ENCODE peak calls at places on chromosomes 7 and 10, in six cellular contexts. One of them, this sample, is unnamed.

GRCh38 chr10:43383204-43383971 is 12.0 kb downstream of the FXYD4 start:
- ATAC-seq in left lung: peak; percentile 31
- ATAC-seq in stimulated activated effector memory CD8-positive, alpha-beta T cell treated with anti-CD3 and anti-CD28 coated beads, Interleukin-12 subunit alpha, Interleukin-12 subunit beta, amount 100 ng/mL, for 72 hours: no peak
- ATAC-seq in psoas muscle: no peak
- ATAC-seq in activated CD8-positive, alpha-beta memory T cell treated with anti-CD3 and anti-CD28 coated beads, Interleukin-2, amount 10 ng/mL, durations not matched to agents 7 days and 5 days: no peak
- ATAC-seq in gastroesophageal sphincter: no peak
- ATAC-seq in this sample: no peak

GRCh38 chr7:30674876-30675275 is 7.4 kb downstream of the CRHR2 start:
- ATAC-seq in left lung: no peak
- ATAC-seq in activated CD8-positive, alpha-beta memory T cell treated with anti-CD3 and anti-CD28 coated beads, Interleukin-2, amount 10 ng/mL, durations not matched to agents 7 days and 5 days: no peak
- ATAC-seq in psoas muscle: no peak
- ATAC-seq in gastroesophageal sphincter: no peak
- ATAC-seq in stimulated activated effector memory CD8-positive, alpha-beta T cell treated with anti-CD3 and anti-CD28 coated beads, Interleukin-12 subunit alpha, Interleukin-12 subunit beta, amount 100 ng/mL, for 72 hours: no peak
- ATAC-seq in this sample: no peak

GRCh38 chr10:4263281-4263921 is 478.4 kb upstream of the KLF6 start:
- ATAC-seq in activated CD8-positive, alpha-beta memory T cell treated with anti-CD3 and anti-CD28 coated beads, Interleukin-2, amount 10 ng/mL, durations not matched to agents 7 days and 5 days: no peak
- ATAC-seq in left lung: no peak
- ATAC-seq in psoas muscle: no peak
- ATAC-seq in gastroesophageal sphincter: no peak
- ATAC-seq in stimulated activated effector memory CD8-positive, alpha-beta T cell treated with anti-CD3 and anti-CD28 coated beads, Interleukin-12 subunit alpha, Interleukin-12 subunit beta, amount 100 ng/mL, for 72 hours: no peak
- ATAC-seq in this sample: no peak

GRCh38 chr7:521221-522070 is 1.8 kb upstream of the PDGFA start:
- ATAC-seq in psoas muscle: no peak
- ATAC-seq in stimulated activated effector memory CD8-positive, alpha-beta T cell treated with anti-CD3 and anti-CD28 coated beads, Interleukin-12 subunit alpha, Interleukin-12 subunit beta, amount 100 ng/mL, for 72 hours: no peak
- ATAC-seq in left lung: peak; percentile 13
- ATAC-seq in gastroesophageal sphincter: no peak
- ATAC-seq in activated CD8-positive, alpha-beta memory T cell treated with anti-CD3 and anti-CD28 coated beads, Interleukin-2, amount 10 ng/mL, durations not matched to agents 7 days and 5 days: no peak
- ATAC-seq in this sample: no peak

GRCh38 chr10:50512743-50513416 is 110.9 kb downstream of the SGMS1 start:
- ATAC-seq in left lung: no peak
- ATAC-seq in stimulated activated effector memory CD8-positive, alpha-beta T cell treated with anti-CD3 and anti-CD28 coated beads, Interleukin-12 subunit alpha, Interleukin-12 subunit beta, amount 100 ng/mL, for 72 hours: peak; percentile 31
- ATAC-seq in psoas muscle: no peak
- ATAC-seq in gastroesophageal sphincter: no peak
- ATAC-seq in activated CD8-positive, alpha-beta memory T cell treated with anti-CD3 and anti-CD28 coated beads, Interleukin-2, amount 10 ng/mL, durations not matched to agents 7 days and 5 days: peak; percentile 50
- ATAC-seq in this sample: peak; percentile 72

GRCh38 chr7:49497471-49497870 is 276.0 kb upstream of the VWC2 start:
- ATAC-seq in psoas muscle: no peak
- ATAC-seq in gastroesophageal sphincter: no peak
- ATAC-seq in activated CD8-positive, alpha-beta memory T cell treated with anti-CD3 and anti-CD28 coated beads, Interleukin-2, amount 10 ng/mL, durations not matched to agents 7 days and 5 days: no peak
- ATAC-seq in left lung: no peak
- ATAC-seq in stimulated activated effector memory CD8-positive, alpha-beta T cell treated with anti-CD3 and anti-CD28 coated beads, Interleukin-12 subunit alpha, Interleukin-12 subunit beta, amount 100 ng/mL, for 72 hours: no peak
- ATAC-seq in this sample: no peak

GRCh38 chr7:76057103-76057812 is 9.4 kb downstream of the MDH2 start:
- ATAC-seq in psoas muscle: no peak
- ATAC-seq in gastroesophageal sphincter: no peak
- ATAC-seq in left lung: no peak
- ATAC-seq in activated CD8-positive, alpha-beta memory T cell treated with anti-CD3 and anti-CD28 coated beads, Interleukin-2, amount 10 ng/mL, durations not matched to agents 7 days and 5 days: no peak
- ATAC-seq in stimulated activated effector memory CD8-positive, alpha-beta T cell treated with anti-CD3 and anti-CD28 coated beads, Interleukin-12 subunit alpha, Interleukin-12 subunit beta, amount 100 ng/mL, for 72 hours: no peak
- ATAC-seq in this sample: no peak

GRCh38 chr7:7913506-7913905 is 55.1 kb upstream of the GLCCI1 start:
- ATAC-seq in gastroesophageal sphincter: no peak
- ATAC-seq in psoas muscle: peak; percentile 88
- ATAC-seq in stimulated activated effector memory CD8-positive, alpha-beta T cell treated with anti-CD3 and anti-CD28 coated beads, Interleukin-12 subunit alpha, Interleukin-12 subunit beta, amount 100 ng/mL, for 72 hours: no peak
- ATAC-seq in activated CD8-positive, alpha-beta memory T cell treated with anti-CD3 and anti-CD28 coated beads, Interleukin-2, amount 10 ng/mL, durations not matched to agents 7 days and 5 days: no peak
- ATAC-seq in left lung: peak; percentile 38
- ATAC-seq in this sample: no peak

GRCh38 chr10:1347962-1348772 is 292.0 kb downstream of the WDR37 start:
- ATAC-seq in activated CD8-positive, alpha-beta memory T cell treated with anti-CD3 and anti-CD28 coated beads, Interleukin-2, amount 10 ng/mL, durations not matched to agents 7 days and 5 days: no peak
- ATAC-seq in gastroesophageal sphincter: no peak
- ATAC-seq in psoas muscle: no peak
- ATAC-seq in left lung: no peak
- ATAC-seq in stimulated activated effector memory CD8-positive, alpha-beta T cell treated with anti-CD3 and anti-CD28 coated beads, Interleukin-12 subunit alpha, Interleukin-12 subunit beta, amount 100 ng/mL, for 72 hours: peak; percentile 53
- ATAC-seq in this sample: peak; percentile 48

GRCh38 chr10:103637855-103638561 is 144.5 kb downstream of the NEURL1 start:
- ATAC-seq in psoas muscle: peak; percentile 79
- ATAC-seq in stimulated activated effector memory CD8-positive, alpha-beta T cell treated with anti-CD3 and anti-CD28 coated beads, Interleukin-12 subunit alpha, Interleukin-12 subunit beta, amount 100 ng/mL, for 72 hours: peak; percentile 23
- ATAC-seq in left lung: peak; percentile 57
- ATAC-seq in gastroesophageal sphincter: peak; percentile 90
- ATAC-seq in activated CD8-positive, alpha-beta memory T cell treated with anti-CD3 and anti-CD28 coated beads, Interleukin-2, amount 10 ng/mL, durations not matched to agents 7 days and 5 days: no peak
- ATAC-seq in this sample: no peak

GRCh38 chr7:1987084-1987535 is 245.6 kb downstream of the MAD1L1 start:
- ATAC-seq in gastroesophageal sphincter: no peak
- ATAC-seq in stimulated activated effector memory CD8-positive, alpha-beta T cell treated with anti-CD3 and anti-CD28 coated beads, Interleukin-12 subunit alpha, Interleukin-12 subunit beta, amount 100 ng/mL, for 72 hours: peak; percentile 34
- ATAC-seq in activated CD8-positive, alpha-beta memory T cell treated with anti-CD3 and anti-CD28 coated beads, Interleukin-2, amount 10 ng/mL, durations not matched to agents 7 days and 5 days: peak; percentile 29
- ATAC-seq in psoas muscle: no peak
- ATAC-seq in left lung: no peak
- ATAC-seq in this sample: no peak

GRCh38 chr7:128113839-128114238 is 82.6 kb upstream of the LRRC4 start:
- ATAC-seq in left lung: no peak
- ATAC-seq in psoas muscle: no peak
- ATAC-seq in stimulated activated effector memory CD8-positive, alpha-beta T cell treated with anti-CD3 and anti-CD28 coated beads, Interleukin-12 subunit alpha, Interleukin-12 subunit beta, amount 100 ng/mL, for 72 hours: no peak
- ATAC-seq in gastroesophageal sphincter: no peak
- ATAC-seq in activated CD8-positive, alpha-beta memory T cell treated with anti-CD3 and anti-CD28 coated beads, Interleukin-2, amount 10 ng/mL, durations not matched to agents 7 days and 5 days: no peak
- ATAC-seq in this sample: no peak

GRCh38 chr10:31288001-31288400 is 31.0 kb upstream of the ZEB1 start:
- ATAC-seq in gastroesophageal sphincter: no peak
- ATAC-seq in activated CD8-positive, alpha-beta memory T cell treated with anti-CD3 and anti-CD28 coated beads, Interleukin-2, amount 10 ng/mL, durations not matched to agents 7 days and 5 days: no peak
- ATAC-seq in stimulated activated effector memory CD8-positive, alpha-beta T cell treated with anti-CD3 and anti-CD28 coated beads, Interleukin-12 subunit alpha, Interleukin-12 subunit beta, amount 100 ng/mL, for 72 hours: no peak
- ATAC-seq in left lung: no peak
- ATAC-seq in psoas muscle: no peak
- ATAC-seq in this sample: no peak

GRCh38 chr7:129150199-129150996 is 5.9 kb downstream of the TSPAN33 start:
- ATAC-seq in left lung: peak; percentile 53
- ATAC-seq in gastroesophageal sphincter: peak; percentile 21
- ATAC-seq in psoas muscle: no peak
- ATAC-seq in stimulated activated effector memory CD8-positive, alpha-beta T cell treated with anti-CD3 and anti-CD28 coated beads, Interleukin-12 subunit alpha, Interleukin-12 subunit beta, amount 100 ng/mL, for 72 hours: no peak
- ATAC-seq in activated CD8-positive, alpha-beta memory T cell treated with anti-CD3 and anti-CD28 coated beads, Interleukin-2, amount 10 ng/mL, durations not matched to agents 7 days and 5 days: no peak
- ATAC-seq in this sample: no peak

GRCh38 chr7:47819054-47819920 is 129.0 kb downstream of the PKD1L1 start:
- ATAC-seq in activated CD8-positive, alpha-beta memory T cell treated with anti-CD3 and anti-CD28 coated beads, Interleukin-2, amount 10 ng/mL, durations not matched to agents 7 days and 5 days: no peak
- ATAC-seq in psoas muscle: peak; percentile 70
- ATAC-seq in stimulated activated effector memory CD8-positive, alpha-beta T cell treated with anti-CD3 and anti-CD28 coated beads, Interleukin-12 subunit alpha, Interleukin-12 subunit beta, amount 100 ng/mL, for 72 hours: no peak
- ATAC-seq in left lung: peak; percentile 95
- ATAC-seq in gastroesophageal sphincter: no peak
- ATAC-seq in this sample: peak; percentile 61

GRCh38 chr7:106767073-106767472 is 98.0 kb upstream of the PIK3CG start:
- ATAC-seq in activated CD8-positive, alpha-beta memory T cell treated with anti-CD3 and anti-CD28 coated beads, Interleukin-2, amount 10 ng/mL, durations not matched to agents 7 days and 5 days: no peak
- ATAC-seq in stimulated activated effector memory CD8-positive, alpha-beta T cell treated with anti-CD3 and anti-CD28 coated beads, Interleukin-12 subunit alpha, Interleukin-12 subunit beta, amount 100 ng/mL, for 72 hours: no peak
- ATAC-seq in gastroesophageal sphincter: no peak
- ATAC-seq in psoas muscle: no peak
- ATAC-seq in left lung: no peak
- ATAC-seq in this sample: no peak

GRCh38 chr7:149224352-149224751 is 15.1 kb upstream of the ZNF212 start:
- ATAC-seq in stimulated activated effector memory CD8-positive, alpha-beta T cell treated with anti-CD3 and anti-CD28 coated beads, Interleukin-12 subunit alpha, Interleukin-12 subunit beta, amount 100 ng/mL, for 72 hours: no peak
- ATAC-seq in activated CD8-positive, alpha-beta memory T cell treated with anti-CD3 and anti-CD28 coated beads, Interleukin-2, amount 10 ng/mL, durations not matched to agents 7 days and 5 days: no peak
- ATAC-seq in left lung: no peak
- ATAC-seq in psoas muscle: no peak
- ATAC-seq in gastroesophageal sphincter: no peak
- ATAC-seq in this sample: peak; percentile 9

GRCh38 chr10:122484276-122485060 is 23.1 kb downstream of the HTRA1 start:
- ATAC-seq in left lung: no peak
- ATAC-seq in stimulated activated effector memory CD8-positive, alpha-beta T cell treated with anti-CD3 and anti-CD28 coated beads, Interleukin-12 subunit alpha, Interleukin-12 subunit beta, amount 100 ng/mL, for 72 hours: no peak
- ATAC-seq in gastroesophageal sphincter: no peak
- ATAC-seq in psoas muscle: no peak
- ATAC-seq in activated CD8-positive, alpha-beta memory T cell treated with anti-CD3 and anti-CD28 coated beads, Interleukin-2, amount 10 ng/mL, durations not matched to agents 7 days and 5 days: no peak
- ATAC-seq in this sample: no peak

GRCh38 chr7:130079846-130080394 is 9.6 kb downstream of the KLHDC10 start:
- ATAC-seq in stimulated activated effector memory CD8-positive, alpha-beta T cell treated with anti-CD3 and anti-CD28 coated beads, Interleukin-12 subunit alpha, Interleukin-12 subunit beta, amount 100 ng/mL, for 72 hours: no peak
- ATAC-seq in psoas muscle: no peak
- ATAC-seq in gastroesophageal sphincter: no peak
- ATAC-seq in activated CD8-positive, alpha-beta memory T cell treated with anti-CD3 and anti-CD28 coated beads, Interleukin-2, amount 10 ng/mL, durations not matched to agents 7 days and 5 days: no peak
- ATAC-seq in left lung: no peak
- ATAC-seq in this sample: no peak

GRCh38 chr10:132331259-132331955 is 586 bp upstream of the LRRC27 start:
- ATAC-seq in left lung: peak; percentile 17
- ATAC-seq in gastroesophageal sphincter: peak; percentile 57
- ATAC-seq in stimulated activated effector memory CD8-positive, alpha-beta T cell treated with anti-CD3 and anti-CD28 coated beads, Interleukin-12 subunit alpha, Interleukin-12 subunit beta, amount 100 ng/mL, for 72 hours: peak; percentile 64
- ATAC-seq in psoas muscle: peak; percentile 61
- ATAC-seq in activated CD8-positive, alpha-beta memory T cell treated with anti-CD3 and anti-CD28 coated beads, Interleukin-2, amount 10 ng/mL, durations not matched to agents 7 days and 5 days: peak; percentile 3
- ATAC-seq in this sample: peak; percentile 74

GRCh38 chr10:128912568-128913311 is 554.3 kb upstream of the MGMT start:
- ATAC-seq in gastroesophageal sphincter: no peak
- ATAC-seq in psoas muscle: no peak
- ATAC-seq in stimulated activated effector memory CD8-positive, alpha-beta T cell treated with anti-CD3 and anti-CD28 coated beads, Interleukin-12 subunit alpha, Interleukin-12 subunit beta, amount 100 ng/mL, for 72 hours: peak; percentile 39
- ATAC-seq in activated CD8-positive, alpha-beta memory T cell treated with anti-CD3 and anti-CD28 coated beads, Interleukin-2, amount 10 ng/mL, durations not matched to agents 7 days and 5 days: peak; percentile 53
- ATAC-seq in left lung: no peak
- ATAC-seq in this sample: no peak

GRCh38 chr10:93445978-93446720 is 36.0 kb downstream of the MYOF start:
- ATAC-seq in activated CD8-positive, alpha-beta memory T cell treated with anti-CD3 and anti-CD28 coated beads, Interleukin-2, amount 10 ng/mL, durations not matched to agents 7 days and 5 days: no peak
- ATAC-seq in left lung: peak; percentile 18
- ATAC-seq in gastroesophageal sphincter: no peak
- ATAC-seq in psoas muscle: no peak
- ATAC-seq in stimulated activated effector memory CD8-positive, alpha-beta T cell treated with anti-CD3 and anti-CD28 coated beads, Interleukin-12 subunit alpha, Interleukin-12 subunit beta, amount 100 ng/mL, for 72 hours: no peak
- ATAC-seq in this sample: no peak

GRCh38 chr7:117324940-117325339 is 2.1 kb upstream of the WNT2 start:
- ATAC-seq in gastroesophageal sphincter: peak; percentile 56
- ATAC-seq in psoas muscle: no peak
- ATAC-seq in activated CD8-positive, alpha-beta memory T cell treated with anti-CD3 and anti-CD28 coated beads, Interleukin-2, amount 10 ng/mL, durations not matched to agents 7 days and 5 days: no peak
- ATAC-seq in stimulated activated effector memory CD8-positive, alpha-beta T cell treated with anti-CD3 and anti-CD28 coated beads, Interleukin-12 subunit alpha, Interleukin-12 subunit beta, amount 100 ng/mL, for 72 hours: no peak
- ATAC-seq in left lung: no peak
- ATAC-seq in this sample: no peak

GRCh38 chr7:155482511-155483183 is 24.7 kb downstream of the EN2 start:
- ATAC-seq in activated CD8-positive, alpha-beta memory T cell treated with anti-CD3 and anti-CD28 coated beads, Interleukin-2, amount 10 ng/mL, durations not matched to agents 7 days and 5 days: peak; percentile 57
- ATAC-seq in gastroesophageal sphincter: no peak
- ATAC-seq in psoas muscle: no peak
- ATAC-seq in left lung: no peak
- ATAC-seq in stimulated activated effector memory CD8-positive, alpha-beta T cell treated with anti-CD3 and anti-CD28 coated beads, Interleukin-12 subunit alpha, Interleukin-12 subunit beta, amount 100 ng/mL, for 72 hours: peak; percentile 72
- ATAC-seq in this sample: peak; percentile 63

GRCh38 chr10:95276367-95277200 is 14.2 kb downstream of the PDLIM1 start:
- ATAC-seq in activated CD8-positive, alpha-beta memory T cell treated with anti-CD3 and anti-CD28 coated beads, Interleukin-2, amount 10 ng/mL, durations not matched to agents 7 days and 5 days: no peak
- ATAC-seq in left lung: peak; percentile 12
- ATAC-seq in stimulated activated effector memory CD8-positive, alpha-beta T cell treated with anti-CD3 and anti-CD28 coated beads, Interleukin-12 subunit alpha, Interleukin-12 subunit beta, amount 100 ng/mL, for 72 hours: no peak
- ATAC-seq in gastroesophageal sphincter: no peak
- ATAC-seq in psoas muscle: peak; percentile 33
- ATAC-seq in this sample: peak; percentile 53

GRCh38 chr10:88392222-88392621 is 190.9 kb downstream of the RNLS start:
- ATAC-seq in activated CD8-positive, alpha-beta memory T cell treated with anti-CD3 and anti-CD28 coated beads, Interleukin-2, amount 10 ng/mL, durations not matched to agents 7 days and 5 days: peak; percentile 90
- ATAC-seq in left lung: peak; percentile 71
- ATAC-seq in stimulated activated effector memory CD8-positive, alpha-beta T cell treated with anti-CD3 and anti-CD28 coated beads, Interleukin-12 subunit alpha, Interleukin-12 subunit beta, amount 100 ng/mL, for 72 hours: peak; percentile 58
- ATAC-seq in psoas muscle: no peak
- ATAC-seq in gastroesophageal sphincter: no peak
- ATAC-seq in this sample: peak; percentile 89

GRCh38 chr10:129494740-129495139 is 27.7 kb downstream of the MGMT start:
- ATAC-seq in psoas muscle: no peak
- ATAC-seq in stimulated activated effector memory CD8-positive, alpha-beta T cell treated with anti-CD3 and anti-CD28 coated beads, Interleukin-12 subunit alpha, Interleukin-12 subunit beta, amount 100 ng/mL, for 72 hours: no peak
- ATAC-seq in activated CD8-positive, alpha-beta memory T cell treated with anti-CD3 and anti-CD28 coated beads, Interleukin-2, amount 10 ng/mL, durations not matched to agents 7 days and 5 days: no peak
- ATAC-seq in gastroesophageal sphincter: no peak
- ATAC-seq in left lung: no peak
- ATAC-seq in this sample: no peak

GRCh38 chr10:48523820-48524758 is 80.8 kb downstream of the ARHGAP22 start:
- ATAC-seq in stimulated activated effector memory CD8-positive, alpha-beta T cell treated with anti-CD3 and anti-CD28 coated beads, Interleukin-12 subunit alpha, Interleukin-12 subunit beta, amount 100 ng/mL, for 72 hours: no peak
- ATAC-seq in gastroesophageal sphincter: peak; percentile 11
- ATAC-seq in left lung: peak; percentile 66
- ATAC-seq in activated CD8-positive, alpha-beta memory T cell treated with anti-CD3 and anti-CD28 coated beads, Interleukin-2, amount 10 ng/mL, durations not matched to agents 7 days and 5 days: no peak
- ATAC-seq in psoas muscle: no peak
- ATAC-seq in this sample: peak; percentile 63

GRCh38 chr7:77606561-77606960 is 69.5 kb downstream of the PTPN12 start:
- ATAC-seq in stimulated activated effector memory CD8-positive, alpha-beta T cell treated with anti-CD3 and anti-CD28 coated beads, Interleukin-12 subunit alpha, Interleukin-12 subunit beta, amount 100 ng/mL, for 72 hours: no peak
- ATAC-seq in activated CD8-positive, alpha-beta memory T cell treated with anti-CD3 and anti-CD28 coated beads, Interleukin-2, amount 10 ng/mL, durations not matched to agents 7 days and 5 days: no peak
- ATAC-seq in psoas muscle: no peak
- ATAC-seq in left lung: no peak
- ATAC-seq in gastroesophageal sphincter: no peak
- ATAC-seq in this sample: no peak

GRCh38 chr10:51436805-51437204 is 262.6 kb downstream of the CSTF2T start:
- ATAC-seq in left lung: no peak
- ATAC-seq in stimulated activated effector memory CD8-positive, alpha-beta T cell treated with anti-CD3 and anti-CD28 coated beads, Interleukin-12 subunit alpha, Interleukin-12 subunit beta, amount 100 ng/mL, for 72 hours: no peak
- ATAC-seq in psoas muscle: peak; percentile 56
- ATAC-seq in activated CD8-positive, alpha-beta memory T cell treated with anti-CD3 and anti-CD28 coated beads, Interleukin-2, amount 10 ng/mL, durations not matched to agents 7 days and 5 days: no peak
- ATAC-seq in gastroesophageal sphincter: no peak
- ATAC-seq in this sample: no peak

GRCh38 chr7:102934267-102934666 is 21.5 kb downstream of the LRRC17 start:
- ATAC-seq in activated CD8-positive, alpha-beta memory T cell treated with anti-CD3 and anti-CD28 coated beads, Interleukin-2, amount 10 ng/mL, durations not matched to agents 7 days and 5 days: no peak
- ATAC-seq in gastroesophageal sphincter: peak; percentile 9
- ATAC-seq in stimulated activated effector memory CD8-positive, alpha-beta T cell treated with anti-CD3 and anti-CD28 coated beads, Interleukin-12 subunit alpha, Interleukin-12 subunit beta, amount 100 ng/mL, for 72 hours: no peak
- ATAC-seq in psoas muscle: no peak
- ATAC-seq in left lung: peak; percentile 20
- ATAC-seq in this sample: no peak

GRCh38 chr7:135262623-135263320 is 29.1 kb downstream of the STRA8 start:
- ATAC-seq in stimulated activated effector memory CD8-positive, alpha-beta T cell treated with anti-CD3 and anti-CD28 coated beads, Interleukin-12 subunit alpha, Interleukin-12 subunit beta, amount 100 ng/mL, for 72 hours: peak; percentile 41
- ATAC-seq in activated CD8-positive, alpha-beta memory T cell treated with anti-CD3 and anti-CD28 coated beads, Interleukin-2, amount 10 ng/mL, durations not matched to agents 7 days and 5 days: no peak
- ATAC-seq in left lung: no peak
- ATAC-seq in gastroesophageal sphincter: no peak
- ATAC-seq in psoas muscle: no peak
- ATAC-seq in this sample: no peak

GRCh38 chr7:36726806-36727503 is 2.7 kb upstream of the AOAH start:
- ATAC-seq in stimulated activated effector memory CD8-positive, alpha-beta T cell treated with anti-CD3 and anti-CD28 coated beads, Interleukin-12 subunit alpha, Interleukin-12 subunit beta, amount 100 ng/mL, for 72 hours: peak; percentile 69
- ATAC-seq in psoas muscle: no peak
- ATAC-seq in left lung: peak; percentile 16
- ATAC-seq in gastroesophageal sphincter: no peak
- ATAC-seq in activated CD8-positive, alpha-beta memory T cell treated with anti-CD3 and anti-CD28 coated beads, Interleukin-2, amount 10 ng/mL, durations not matched to agents 7 days and 5 days: peak; percentile 14
- ATAC-seq in this sample: no peak

GRCh38 chr10:101663097-101663496 is 31.9 kb downstream of the FBXW4 start:
- ATAC-seq in psoas muscle: no peak
- ATAC-seq in stimulated activated effector memory CD8-positive, alpha-beta T cell treated with anti-CD3 and anti-CD28 coated beads, Interleukin-12 subunit alpha, Interleukin-12 subunit beta, amount 100 ng/mL, for 72 hours: no peak
- ATAC-seq in gastroesophageal sphincter: no peak
- ATAC-seq in activated CD8-positive, alpha-beta memory T cell treated with anti-CD3 and anti-CD28 coated beads, Interleukin-2, amount 10 ng/mL, durations not matched to agents 7 days and 5 days: no peak
- ATAC-seq in left lung: peak; percentile 78
- ATAC-seq in this sample: no peak

GRCh38 chr10:97673736-97674525 is 13.1 kb downstream of the AVPI1 start:
- ATAC-seq in left lung: no peak
- ATAC-seq in stimulated activated effector memory CD8-positive, alpha-beta T cell treated with anti-CD3 and anti-CD28 coated beads, Interleukin-12 subunit alpha, Interleukin-12 subunit beta, amount 100 ng/mL, for 72 hours: peak; percentile 50
- ATAC-seq in activated CD8-positive, alpha-beta memory T cell treated with anti-CD3 and anti-CD28 coated beads, Interleukin-2, amount 10 ng/mL, durations not matched to agents 7 days and 5 days: peak; percentile 46
- ATAC-seq in psoas muscle: no peak
- ATAC-seq in gastroesophageal sphincter: peak; percentile 19
- ATAC-seq in this sample: no peak

GRCh38 chr7:133863362-133864061 is 263.6 kb upstream of the LRGUK start:
- ATAC-seq in psoas muscle: no peak
- ATAC-seq in stimulated activated effector memory CD8-positive, alpha-beta T cell treated with anti-CD3 and anti-CD28 coated beads, Interleukin-12 subunit alpha, Interleukin-12 subunit beta, amount 100 ng/mL, for 72 hours: no peak
- ATAC-seq in gastroesophageal sphincter: no peak
- ATAC-seq in activated CD8-positive, alpha-beta memory T cell treated with anti-CD3 and anti-CD28 coated beads, Interleukin-2, amount 10 ng/mL, durations not matched to agents 7 days and 5 days: no peak
- ATAC-seq in left lung: no peak
- ATAC-seq in this sample: no peak